ENCODE peak calls at places on chromosomes 1 and 21, in eight cellular contexts. One of them, this sample, is unnamed.

GRCh38 chr21:41228006-41228370 is 60.0 kb downstream of the BACE2 start:
- DNase-seq in lower lobe of right lung: no peak
- DNase-seq in cardiac muscle cell: no peak
- DNase-seq in adipocyte: no peak
- DNase-seq in psoas muscle: no peak
- DNase-seq in neural progenitor cell: no peak
- DNase-seq in naive thymus-derived CD4-positive, alpha-beta T cell: no peak
- DNase-seq in hepatocyte: peak; percentile 76
- DNase-seq in this sample: no peak

GRCh38 chr1:54950361-54951163 is 29.9 kb upstream of the TMEM61 start:
- DNase-seq in lower lobe of right lung: peak; percentile 55
- DNase-seq in cardiac muscle cell: peak; percentile 93
- DNase-seq in adipocyte: peak; percentile 95
- DNase-seq in psoas muscle: peak; percentile 66
- DNase-seq in neural progenitor cell: peak; percentile 81
- DNase-seq in naive thymus-derived CD4-positive, alpha-beta T cell: peak; percentile 22
- DNase-seq in hepatocyte: peak; percentile 86
- DNase-seq in this sample: peak; percentile 61

GRCh38 chr1:156198831-156199349 is 5.0 kb downstream of the SLC25A44 start:
- DNase-seq in lower lobe of right lung: no peak
- DNase-seq in cardiac muscle cell: no peak
- DNase-seq in adipocyte: no peak
- DNase-seq in psoas muscle: no peak
- DNase-seq in neural progenitor cell: no peak
- DNase-seq in naive thymus-derived CD4-positive, alpha-beta T cell: no peak
- DNase-seq in hepatocyte: peak; percentile 18
- DNase-seq in this sample: no peak

GRCh38 chr1:19029191-19030085 is 73.0 kb upstream of the IFFO2 start:
- DNase-seq in lower lobe of right lung: no peak
- DNase-seq in cardiac muscle cell: peak; percentile 37
- DNase-seq in adipocyte: no peak
- DNase-seq in psoas muscle: no peak
- DNase-seq in neural progenitor cell: no peak
- DNase-seq in naive thymus-derived CD4-positive, alpha-beta T cell: no peak
- DNase-seq in hepatocyte: no peak
- DNase-seq in this sample: no peak

GRCh38 chr1:235588916-235589515 is 60.6 kb downstream of the GNG4 start:
- DNase-seq in lower lobe of right lung: no peak
- DNase-seq in cardiac muscle cell: peak; percentile 78
- DNase-seq in adipocyte: peak; percentile 21
- DNase-seq in psoas muscle: no peak
- DNase-seq in neural progenitor cell: peak; percentile 13
- DNase-seq in naive thymus-derived CD4-positive, alpha-beta T cell: no peak
- DNase-seq in hepatocyte: peak; percentile 40
- DNase-seq in this sample: no peak

GRCh38 chr1:8004803-8005573 is 21.1 kb downstream of the ERRFI1 start:
- DNase-seq in lower lobe of right lung: peak; percentile 76
- DNase-seq in cardiac muscle cell: peak; percentile 99
- DNase-seq in adipocyte: peak; percentile 97
- DNase-seq in psoas muscle: peak; percentile 92
- DNase-seq in neural progenitor cell: no peak
- DNase-seq in naive thymus-derived CD4-positive, alpha-beta T cell: no peak
- DNase-seq in hepatocyte: peak; percentile 93
- DNase-seq in this sample: peak; percentile 73

GRCh38 chr1:186155594-186155993 is 219.5 kb downstream of the TPR start:
- DNase-seq in lower lobe of right lung: no peak
- DNase-seq in cardiac muscle cell: peak; percentile 75
- DNase-seq in adipocyte: peak; percentile 85
- DNase-seq in psoas muscle: no peak
- DNase-seq in neural progenitor cell: peak; percentile 27
- DNase-seq in naive thymus-derived CD4-positive, alpha-beta T cell: peak; percentile 2
- DNase-seq in hepatocyte: peak; percentile 28
- DNase-seq in this sample: no peak

GRCh38 chr1:14682941-14683340 is 84.5 kb downstream of the KAZN start:
- DNase-seq in lower lobe of right lung: no peak
- DNase-seq in cardiac muscle cell: no peak
- DNase-seq in adipocyte: no peak
- DNase-seq in psoas muscle: no peak
- DNase-seq in neural progenitor cell: no peak
- DNase-seq in naive thymus-derived CD4-positive, alpha-beta T cell: no peak
- DNase-seq in hepatocyte: peak; percentile 60
- DNase-seq in this sample: no peak

GRCh38 chr1:110927484-110928075 is 36.1 kb downstream of the LRIF1 start:
- DNase-seq in lower lobe of right lung: no peak
- DNase-seq in cardiac muscle cell: no peak
- DNase-seq in adipocyte: no peak
- DNase-seq in psoas muscle: no peak
- DNase-seq in neural progenitor cell: no peak
- DNase-seq in naive thymus-derived CD4-positive, alpha-beta T cell: no peak
- DNase-seq in hepatocyte: no peak
- DNase-seq in this sample: no peak

GRCh38 chr1:180854456-180854855 is 58.2 kb upstream of the KIAA1614 start:
- DNase-seq in lower lobe of right lung: no peak
- DNase-seq in cardiac muscle cell: peak; percentile 25
- DNase-seq in adipocyte: no peak
- DNase-seq in psoas muscle: no peak
- DNase-seq in neural progenitor cell: peak; percentile 11
- DNase-seq in naive thymus-derived CD4-positive, alpha-beta T cell: no peak
- DNase-seq in hepatocyte: no peak
- DNase-seq in this sample: no peak

GRCh38 chr1:183180634-183181056 is 5.4 kb upstream of the LAMC2 start:
- DNase-seq in lower lobe of right lung: no peak
- DNase-seq in cardiac muscle cell: peak; percentile 90
- DNase-seq in adipocyte: peak; percentile 87
- DNase-seq in psoas muscle: peak; percentile 46
- DNase-seq in neural progenitor cell: no peak
- DNase-seq in naive thymus-derived CD4-positive, alpha-beta T cell: no peak
- DNase-seq in hepatocyte: peak; percentile 71
- DNase-seq in this sample: no peak

GRCh38 chr1:7375781-7376660 is 395.1 kb upstream of the VAMP3 start:
- DNase-seq in lower lobe of right lung: no peak
- DNase-seq in cardiac muscle cell: no peak
- DNase-seq in adipocyte: no peak
- DNase-seq in psoas muscle: no peak
- DNase-seq in neural progenitor cell: no peak
- DNase-seq in naive thymus-derived CD4-positive, alpha-beta T cell: no peak
- DNase-seq in hepatocyte: no peak
- DNase-seq in this sample: no peak

GRCh38 chr1:117967900-117968299 is 38.4 kb downstream of the WDR3 start:
- DNase-seq in lower lobe of right lung: no peak
- DNase-seq in cardiac muscle cell: peak; percentile 70
- DNase-seq in adipocyte: peak; percentile 59
- DNase-seq in psoas muscle: no peak
- DNase-seq in neural progenitor cell: no peak
- DNase-seq in naive thymus-derived CD4-positive, alpha-beta T cell: no peak
- DNase-seq in hepatocyte: peak; percentile 25
- DNase-seq in this sample: no peak

GRCh38 chr1:147676306-147677085 is 6.2 kb upstream of the ACP6 start:
- DNase-seq in lower lobe of right lung: no peak
- DNase-seq in cardiac muscle cell: peak; percentile 71
- DNase-seq in adipocyte: peak; percentile 27
- DNase-seq in psoas muscle: no peak
- DNase-seq in neural progenitor cell: no peak
- DNase-seq in naive thymus-derived CD4-positive, alpha-beta T cell: no peak
- DNase-seq in hepatocyte: peak; percentile 40
- DNase-seq in this sample: no peak

GRCh38 chr21:45970674-45971486 is 10.7 kb upstream of the COL6A1 start:
- DNase-seq in lower lobe of right lung: no peak
- DNase-seq in cardiac muscle cell: peak; percentile 68
- DNase-seq in adipocyte: peak; percentile 88
- DNase-seq in psoas muscle: peak; percentile 69
- DNase-seq in neural progenitor cell: peak; percentile 82
- DNase-seq in naive thymus-derived CD4-positive, alpha-beta T cell: no peak
- DNase-seq in hepatocyte: peak; percentile 83
- DNase-seq in this sample: peak; percentile 65

GRCh38 chr1:234544094-234544579 is 65.2 kb upstream of the TARBP1 start:
- DNase-seq in lower lobe of right lung: no peak
- DNase-seq in cardiac muscle cell: peak; percentile 98
- DNase-seq in adipocyte: peak; percentile 89
- DNase-seq in psoas muscle: peak; percentile 62
- DNase-seq in neural progenitor cell: no peak
- DNase-seq in naive thymus-derived CD4-positive, alpha-beta T cell: peak; percentile 71
- DNase-seq in hepatocyte: peak; percentile 93
- DNase-seq in this sample: peak; percentile 78

DNA sequence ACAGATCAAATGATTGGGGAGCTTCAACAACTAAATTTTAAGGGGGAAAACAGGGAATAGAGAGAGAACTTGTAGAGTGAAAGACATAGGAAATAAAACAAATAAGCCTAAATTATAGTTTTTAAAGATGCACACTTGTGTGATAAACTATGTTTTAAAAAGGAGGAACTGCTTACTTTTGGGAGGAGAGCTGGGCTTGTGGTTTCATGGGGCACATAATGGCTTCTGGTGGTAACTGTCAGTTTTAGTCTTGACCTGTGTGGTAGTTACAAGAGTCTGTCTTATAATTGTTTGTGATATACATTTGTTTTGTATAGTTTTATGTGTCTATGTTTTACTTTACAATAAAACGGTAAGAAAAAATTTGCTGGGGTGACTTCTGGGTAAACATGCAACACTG is 165.3 kb downstream of the COL24A1 start:
- DNase-seq in lower lobe of right lung: no peak
- DNase-seq in cardiac muscle cell: no peak
- DNase-seq in adipocyte: no peak
- DNase-seq in psoas muscle: no peak
- DNase-seq in neural progenitor cell: no peak
- DNase-seq in naive thymus-derived CD4-positive, alpha-beta T cell: no peak
- DNase-seq in hepatocyte: no peak
- DNase-seq in this sample: no peak
- H3K4me1 ChIP-seq in lower lobe of right lung: no peaks in the 10 kb centered on the region
- H3K4me1 ChIP-seq in cardiac muscle cell: no peaks in the 10 kb centered on the region
- H3K4me1 ChIP-seq in adipocyte: peaks cover 5% of the 10 kb centered on the region
- H3K4me1 ChIP-seq in psoas muscle: no peaks in the 10 kb centered on the region
- H3K4me1 ChIP-seq in neural progenitor cell: no peaks in the 10 kb centered on the region
- H3K4me1 ChIP-seq in naive thymus-derived CD4-positive, alpha-beta T cell: no peaks in the 10 kb centered on the region
- H3K4me1 ChIP-seq in hepatocyte: no peaks in the 10 kb centered on the region
- H3K4me1 ChIP-seq in this sample: no peaks in the 10 kb centered on the region

GRCh38 chr1:246893205-246893939 is 38.4 kb downstream of the AHCTF1 start:
- DNase-seq in lower lobe of right lung: no peak
- DNase-seq in cardiac muscle cell: no peak
- DNase-seq in adipocyte: no peak
- DNase-seq in psoas muscle: no peak
- DNase-seq in neural progenitor cell: no peak
- DNase-seq in naive thymus-derived CD4-positive, alpha-beta T cell: no peak
- DNase-seq in hepatocyte: no peak
- DNase-seq in this sample: no peak
- H3K4me1 ChIP-seq in lower lobe of right lung: no peaks in the 10 kb centered on the region
- H3K4me1 ChIP-seq in cardiac muscle cell: no peaks in the 10 kb centered on the region
- H3K4me1 ChIP-seq in adipocyte: no peaks in the 10 kb centered on the region
- H3K4me1 ChIP-seq in psoas muscle: no peaks in the 10 kb centered on the region
- H3K4me1 ChIP-seq in neural progenitor cell: no peaks in the 10 kb centered on the region
- H3K4me1 ChIP-seq in naive thymus-derived CD4-positive, alpha-beta T cell: no peaks in the 10 kb centered on the region
- H3K4me1 ChIP-seq in hepatocyte: no peaks in the 10 kb centered on the region
- H3K4me1 ChIP-seq in this sample: no peaks in the 10 kb centered on the region

DNA sequence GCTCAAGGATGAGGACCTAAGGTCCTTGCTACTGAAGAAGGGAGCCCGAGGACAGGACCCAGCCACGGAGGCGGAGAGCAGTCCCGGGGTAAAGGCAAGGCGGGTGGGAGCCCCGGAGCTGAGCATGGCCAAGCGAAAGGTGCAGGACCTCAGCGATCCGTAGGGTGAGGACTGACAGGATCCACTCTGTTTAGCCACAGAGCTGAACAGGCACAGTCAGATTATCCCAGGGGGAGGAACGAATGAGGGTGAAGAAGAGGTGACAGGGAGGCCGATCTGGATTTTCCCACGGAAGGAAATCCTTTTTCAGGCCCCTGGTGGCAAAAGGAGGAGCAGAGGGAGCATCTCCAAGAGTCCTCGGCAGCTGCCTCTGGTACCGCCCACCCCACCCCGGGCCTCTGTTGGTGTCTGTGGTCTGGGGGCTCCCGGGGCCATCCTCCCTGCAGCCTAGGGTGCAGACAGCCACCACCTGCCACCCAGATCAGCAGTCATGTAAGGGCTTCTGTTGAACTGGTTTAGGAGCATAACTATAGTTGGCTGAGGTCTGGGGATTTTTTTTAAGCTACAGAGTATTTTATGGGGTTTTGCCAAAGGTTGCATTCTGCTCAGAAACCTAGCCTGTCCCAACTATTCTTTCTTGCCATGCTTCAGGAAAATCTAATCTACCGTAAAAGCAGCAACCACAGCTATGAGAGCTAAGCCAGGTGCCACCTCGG is 32.3 kb upstream of the LBR start:
- DNase-seq in lower lobe of right lung: no peak
- DNase-seq in cardiac muscle cell: no peak
- DNase-seq in adipocyte: no peak
- DNase-seq in psoas muscle: no peak
- DNase-seq in neural progenitor cell: no peak
- DNase-seq in naive thymus-derived CD4-positive, alpha-beta T cell: no peak
- DNase-seq in hepatocyte: no peak
- DNase-seq in this sample: no peak
- H3K4me1 ChIP-seq in lower lobe of right lung: peaks cover 31% of the 10 kb centered on the region
- H3K4me1 ChIP-seq in cardiac muscle cell: peaks cover 5% of the 10 kb centered on the region
- H3K4me1 ChIP-seq in adipocyte: peaks cover 15% of the 10 kb centered on the region
- H3K4me1 ChIP-seq in psoas muscle: no peaks in the 10 kb centered on the region
- H3K4me1 ChIP-seq in neural progenitor cell: peaks cover 37% of the 10 kb centered on the region
- H3K4me1 ChIP-seq in naive thymus-derived CD4-positive, alpha-beta T cell: peaks cover 11% of the 10 kb centered on the region
- H3K4me1 ChIP-seq in hepatocyte: peaks cover 7% of the 10 kb centered on the region
- H3K4me1 ChIP-seq in this sample: peaks cover 14% of the 10 kb centered on the region

GRCh38 chr1:227754958-227755357 is 19.7 kb downstream of the SNAP47 start:
- DNase-seq in lower lobe of right lung: no peak
- DNase-seq in cardiac muscle cell: no peak
- DNase-seq in adipocyte: no peak
- DNase-seq in psoas muscle: no peak
- DNase-seq in neural progenitor cell: no peak
- DNase-seq in naive thymus-derived CD4-positive, alpha-beta T cell: no peak
- DNase-seq in hepatocyte: no peak
- DNase-seq in this sample: no peak
- H3K4me1 ChIP-seq in lower lobe of right lung: peaks cover 11% of the 10 kb centered on the region
- H3K4me1 ChIP-seq in cardiac muscle cell: peaks cover 8% of the 10 kb centered on the region
- H3K4me1 ChIP-seq in adipocyte: peaks cover 28% of the 10 kb centered on the region
- H3K4me1 ChIP-seq in psoas muscle: peaks cover 71% of the 10 kb centered on the region
- H3K4me1 ChIP-seq in neural progenitor cell: no peaks in the 10 kb centered on the region
- H3K4me1 ChIP-seq in naive thymus-derived CD4-positive, alpha-beta T cell: no peaks in the 10 kb centered on the region
- H3K4me1 ChIP-seq in hepatocyte: peaks cover 15% of the 10 kb centered on the region
- H3K4me1 ChIP-seq in this sample: peaks cover 16% of the 10 kb centered on the region

This sample was measured in mucosa of descending colon.